ENCODE peak calls at places on chromosomes 16 and 17, in seven cellular contexts. T, E, D, N, V, C and X are unnamed samples.

GRCh38 chr17:4573682-4574081 is 10.6 kb upstream of the SMTNL2 start:
- DNase-seq in T (no peak), E (no peak), D (no peak), N (no peak), V (no peak), C (peak), X (no peak)

GRCh38 chr17:41404024-41404651 is 6.7 kb upstream of the KRT31 start:
- DNase-seq in T (no peak), E (no peak), D (no peak), N (no peak), V (no peak), C (peak), X (no peak)

GRCh38 chr17:61285483-61286320 is 113.9 kb upstream of the TBX2 start:
- DNase-seq in T (no peak), E (no peak), D (no peak), N (no peak), V (no peak), C (no peak), X (no peak)

GRCh38 chr16:47037396-47037745 is 63.9 kb upstream of the DNAJA2 start:
- DNase-seq in T (no peak), E (no peak), D (peak), N (peak), V (peak), C (no peak), X (no peak)

GRCh38 chr16:716250-716607 is 1.3 kb downstream of the METRN start:
- DNase-seq in T (no peak), E (peak), D (no peak), N (no peak), V (peak), C (no peak), X (no peak)

GRCh38 chr16:70778901-70779309 is 22.1 kb downstream of the VAC14 start:
- DNase-seq in T (peak), E (peak), D (peak), N (no peak), V (no peak), C (peak), X (no peak)

GRCh38 chr16:86732621-86733297 is 154.4 kb downstream of the FOXL1 start:
- DNase-seq in T (no peak), E (no peak), D (no peak), N (no peak), V (no peak), C (no peak), X (no peak)

GRCh38 chr17:7858487-7858832 is 657 bp downstream of the CYB5D1 start:
- DNase-seq in T (no peak), E (no peak), D (peak), N (peak), V (no peak), C (peak), X (no peak)

GRCh38 chr17:725746-726145 is 6.7 kb upstream of the TLCD3A start:
- DNase-seq in T (no peak), E (no peak), D (no peak), N (no peak), V (no peak), C (no peak), X (no peak)

GRCh38 chr17:82283208-82283749 is 9.8 kb upstream of the CSNK1D start:
- DNase-seq in T (no peak), E (peak), D (no peak), N (no peak), V (no peak), C (no peak), X (peak)

GRCh38 chr16:49455991-49456745 is 82.6 kb downstream of the C16orf78 start:
- DNase-seq in T (no peak), E (no peak), D (no peak), N (no peak), V (peak), C (no peak), X (no peak)

GRCh38 chr16:79716645-79717323 is 116.2 kb upstream of the MAF start:
- DNase-seq in T (no peak), E (peak), D (no peak), N (no peak), V (no peak), C (no peak), X (no peak)

GRCh38 chr17:72460711-72461110 is 339.9 kb downstream of the SOX9 start:
- DNase-seq in T (no peak), E (no peak), D (no peak), N (no peak), V (peak), C (no peak), X (no peak)

GRCh38 chr16:85612801-85613608 is at the start of gene GSE1:
- DNase-seq in T (peak), E (peak), D (peak), N (peak), V (peak), C (peak), X (peak)

GRCh38 chr16:19218581-19218980 is 50.5 kb downstream of the SYT17 start:
- DNase-seq in T (no peak), E (no peak), D (no peak), N (no peak), V (no peak), C (no peak), X (no peak)

GRCh38 chr16:7921360-7921759 is 588.7 kb downstream of the RBFOX1 start:
- DNase-seq in T (no peak), E (no peak), D (no peak), N (no peak), V (no peak), C (no peak), X (no peak)

GRCh38 chr17:81889602-81890001 is 1.8 kb downstream of the ALYREF start:
- DNase-seq in T (no peak), E (no peak), D (no peak), N (no peak), V (no peak), C (no peak), X (no peak)

GRCh38 chr17:79242393-79242792 is 167.8 kb downstream of the ENGASE start:
- DNase-seq in T (no peak), E (no peak), D (no peak), N (no peak), V (no peak), C (no peak), X (no peak)

GRCh38 chr16:9270424-9270823 is 179.0 kb downstream of the HAPSTR1 start:
- DNase-seq in T (no peak), E (no peak), D (no peak), N (no peak), V (no peak), C (no peak), X (no peak)

GRCh38 chr17:8880466-8880865 is 13.0 kb upstream of the PIK3R6 start:
- DNase-seq in T (no peak), E (no peak), D (no peak), N (no peak), V (no peak), C (no peak), X (no peak)

GRCh38 chr16:89034573-89034961 is 57.6 kb upstream of the CBFA2T3 start:
- DNase-seq in T (no peak), E (no peak), D (no peak), N (no peak), V (no peak), C (no peak), X (no peak)

GRCh38 chr17:43212641-43213490 is 1.2 kb downstream of the TMEM106A start:
- DNase-seq in T (peak), E (no peak), D (peak), N (no peak), V (no peak), C (peak), X (no peak)

GRCh38 chr16:15770512-15770911 is 86.3 kb downstream of the MYH11 start:
- DNase-seq in T (no peak), E (no peak), D (no peak), N (no peak), V (no peak), C (no peak), X (no peak)

GRCh38 chr16:6112700-6113099 is 1015.1 kb upstream of the EEF2KMT start:
- DNase-seq in T (no peak), E (no peak), D (no peak), N (no peak), V (no peak), C (no peak), X (no peak)

GRCh38 chr17:59839646-59840328 is 53.0 kb downstream of the TUBD1 start:
- DNase-seq in T (no peak), E (no peak), D (no peak), N (no peak), V (no peak), C (no peak), X (no peak)

GRCh38 chr16:82045471-82046178 is 10.6 kb downstream of the HSD17B2 start:
- DNase-seq in T (no peak), E (no peak), D (no peak), N (no peak), V (no peak), C (no peak), X (no peak)

GRCh38 chr16:82043680-82044584 is 8.9 kb downstream of the HSD17B2 start:
- DNase-seq in T (no peak), E (no peak), D (no peak), N (no peak), V (no peak), C (no peak), X (no peak)

GRCh38 chr16:82046541-82046940 is 11.5 kb downstream of the HSD17B2 start:
- DNase-seq in T (no peak), E (no peak), D (no peak), N (no peak), V (no peak), C (no peak), X (no peak)

GRCh38 chr16:82042841-82043240 is 7.8 kb downstream of the HSD17B2 start:
- DNase-seq in T (no peak), E (no peak), D (no peak), N (no peak), V (no peak), C (no peak), X (no peak)

DNA sequence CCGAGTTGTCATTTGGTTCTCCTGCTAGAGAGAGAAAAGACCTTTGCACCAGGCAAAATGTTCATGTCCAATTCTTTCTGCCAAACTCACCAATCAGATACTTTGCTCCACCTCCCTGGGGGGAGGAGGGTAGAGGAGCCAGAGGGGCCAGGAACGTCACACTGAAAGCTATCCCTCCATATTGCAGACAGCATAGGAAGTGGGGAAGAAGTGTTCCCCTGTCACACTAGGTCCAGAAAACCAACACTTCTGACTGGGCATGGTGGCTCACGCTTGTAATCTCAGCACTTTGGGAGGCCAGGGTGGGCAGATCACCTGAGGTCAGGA is 9.5 kb downstream of the HSD17B2 start:
- DNase-seq in T (no peak), E (no peak), D (no peak), N (no peak), V (no peak), C (no peak), X (no peak)
- TF ChIP-seq POLR2AphosphoS5 in T (no peak), E (no peak), D (no peak), N (no peak), V (no peak), C (no peak), X (no peak)

GRCh38 chr16:30086291-30087140 is 5.2 kb downstream of the TBX6 start:
- DNase-seq in T (no peak), E (no peak), D (no peak), N (no peak), V (no peak), C (no peak), X (no peak)

GRCh38 chr16:30085820-30086219 is 5.9 kb downstream of the TBX6 start:
- DNase-seq in T (no peak), E (no peak), D (no peak), N (no peak), V (no peak), C (no peak), X (no peak)

GRCh38 chr16:30088237-30088831 is 3.4 kb downstream of the TBX6 start:
- DNase-seq in T (no peak), E (no peak), D (no peak), N (no peak), V (no peak), C (no peak), X (no peak)

GRCh38 chr16:30088832-30089624 is 2.7 kb downstream of the TBX6 start:
- DNase-seq in T (no peak), E (no peak), D (no peak), N (no peak), V (no peak), C (no peak), X (no peak)

GRCh38 chr16:30087181-30087898 is 4.4 kb downstream of the TBX6 start:
- DNase-seq in T (no peak), E (no peak), D (no peak), N (no peak), V (no peak), C (no peak), X (peak)
- TF ChIP-seq POLR2AphosphoS5 in T (no peak), E (no peak), D (no peak), N (no peak), V (no peak), C (no peak), X (peak)

GRCh38 chr17:64006361-64007088 is 8.4 kb downstream of the PRR29 start:
- DNase-seq in T (no peak), E (peak), D (no peak), N (no peak), V (no peak), C (no peak), X (no peak)
- TF ChIP-seq POLR2AphosphoS5 in T (no peak), E (no peak), D (no peak), N (no peak), V (peak), C (peak), X (no peak)

DNA sequence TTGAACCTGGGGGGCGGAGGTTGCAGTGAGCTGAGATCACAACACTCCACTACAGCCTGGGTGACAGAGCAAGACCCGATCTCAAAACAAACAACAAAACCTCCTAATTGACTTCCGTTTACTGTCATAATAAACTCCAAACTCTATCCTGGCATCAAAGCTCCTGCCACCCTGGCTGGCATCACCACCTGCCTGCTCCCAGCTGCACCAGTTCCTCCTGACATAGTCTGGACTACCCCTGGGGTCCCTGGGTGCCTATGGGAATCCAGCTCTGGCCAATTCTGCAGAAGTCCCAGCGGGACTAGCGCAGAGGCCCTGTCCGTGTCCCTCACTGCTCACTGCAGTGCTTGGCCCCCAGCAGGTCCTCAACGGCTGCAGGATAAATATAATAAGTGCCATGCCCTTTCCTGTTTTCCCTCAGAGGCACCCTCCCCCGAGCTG is 725 bp downstream of the NTHL1 start:
- DNase-seq in T (no peak), E (no peak), D (no peak), N (no peak), V (no peak), C (no peak), X (no peak)
- TF ChIP-seq POLR2AphosphoS5 in T (no peak), E (no peak), D (peak), N (no peak), V (no peak), C (no peak), X (no peak)

GRCh38 chr17:44976198-44976597 is 8.1 kb upstream of the C1QL1 start:
- DNase-seq in T (no peak), E (no peak), D (no peak), N (no peak), V (no peak), C (no peak), X (no peak)

GRCh38 chr17:44971776-44972483 is 3.8 kb upstream of the C1QL1 start:
- DNase-seq in T (no peak), E (no peak), D (no peak), N (no peak), V (no peak), C (no peak), X (no peak)

GRCh38 chr17:44970136-44970737 is 2.1 kb upstream of the C1QL1 start:
- DNase-seq in T (no peak), E (peak), D (peak), N (no peak), V (no peak), C (no peak), X (no peak)

GRCh38 chr17:44969144-44969780 is 1.2 kb upstream of the C1QL1 start:
- DNase-seq in T (no peak), E (peak), D (no peak), N (no peak), V (no peak), C (no peak), X (no peak)

GRCh38 chr17:44972953-44973352 is 4.8 kb upstream of the C1QL1 start:
- DNase-seq in T (no peak), E (no peak), D (no peak), N (no peak), V (no peak), C (no peak), X (no peak)
- TF ChIP-seq POLR2AphosphoS5 in T (no peak), E (no peak), D (no peak), N (no peak), V (no peak), C (no peak), X (no peak)